ENCODE peak calls at places on chromosome 16, in six cellular contexts. One of them, this sample, is unnamed.

GRCh38 chr16:50204426-50205108 is 51.5 kb downstream of the TENT4B start:
- DNase-seq in right atrium auricular region: no peak
- DNase-seq in tibial nerve: no peak
- DNase-seq in CD8-positive, alpha-beta T cell: no peak
- DNase-seq in adrenal gland: no peak
- DNase-seq in cardiac muscle cell: no peak
- DNase-seq in this sample: no peak

GRCh38 chr16:85005278-85006069 is 5.9 kb downstream of the ZDHHC7 start:
- DNase-seq in right atrium auricular region: no peak
- DNase-seq in tibial nerve: peak
- DNase-seq in CD8-positive, alpha-beta T cell: no peak
- DNase-seq in adrenal gland: no peak
- DNase-seq in cardiac muscle cell: no peak
- DNase-seq in this sample: no peak

GRCh38 chr16:359871-360697 is 7.6 kb upstream of the AXIN1 start:
- DNase-seq in right atrium auricular region: no peak
- DNase-seq in tibial nerve: no peak
- DNase-seq in CD8-positive, alpha-beta T cell: no peak
- DNase-seq in adrenal gland: no peak
- DNase-seq in cardiac muscle cell: no peak
- DNase-seq in this sample: no peak

GRCh38 chr16:57993452-57993851 is 7.0 kb downstream of the ZNF319 start:
- DNase-seq in right atrium auricular region: no peak
- DNase-seq in tibial nerve: no peak
- DNase-seq in CD8-positive, alpha-beta T cell: no peak
- DNase-seq in adrenal gland: no peak
- DNase-seq in cardiac muscle cell: no peak
- DNase-seq in this sample: no peak

GRCh38 chr16:1413684-1414531 is 596 bp downstream of the UNKL start:
- DNase-seq in right atrium auricular region: no peak
- DNase-seq in tibial nerve: peak
- DNase-seq in CD8-positive, alpha-beta T cell: peak
- DNase-seq in adrenal gland: peak
- DNase-seq in cardiac muscle cell: peak
- DNase-seq in this sample: peak

GRCh38 chr16:6687593-6687992 is 645.1 kb upstream of the RBFOX1 start:
- DNase-seq in right atrium auricular region: no peak
- DNase-seq in tibial nerve: no peak
- DNase-seq in CD8-positive, alpha-beta T cell: no peak
- DNase-seq in adrenal gland: no peak
- DNase-seq in cardiac muscle cell: no peak
- DNase-seq in this sample: no peak

GRCh38 chr16:50201784-50202183 is 48.7 kb downstream of the TENT4B start:
- DNase-seq in right atrium auricular region: no peak
- DNase-seq in tibial nerve: no peak
- DNase-seq in CD8-positive, alpha-beta T cell: no peak
- DNase-seq in adrenal gland: no peak
- DNase-seq in cardiac muscle cell: peak
- DNase-seq in this sample: no peak

GRCh38 chr16:6576646-6577045 is 756.0 kb upstream of the RBFOX1 start:
- DNase-seq in right atrium auricular region: no peak
- DNase-seq in tibial nerve: no peak
- DNase-seq in CD8-positive, alpha-beta T cell: no peak
- DNase-seq in adrenal gland: no peak
- DNase-seq in cardiac muscle cell: no peak
- DNase-seq in this sample: no peak

GRCh38 chr16:17327671-17328335 is 143.0 kb downstream of the XYLT1 start:
- DNase-seq in right atrium auricular region: no peak
- DNase-seq in tibial nerve: no peak
- DNase-seq in CD8-positive, alpha-beta T cell: no peak
- DNase-seq in adrenal gland: no peak
- DNase-seq in cardiac muscle cell: no peak
- DNase-seq in this sample: no peak

GRCh38 chr16:71337631-71338030 is 20.9 kb upstream of the CALB2 start:
- DNase-seq in right atrium auricular region: no peak
- DNase-seq in tibial nerve: no peak
- DNase-seq in CD8-positive, alpha-beta T cell: no peak
- DNase-seq in adrenal gland: no peak
- DNase-seq in cardiac muscle cell: no peak
- DNase-seq in this sample: no peak

GRCh38 chr16:78437352-78437968 is 338.0 kb downstream of the WWOX start:
- DNase-seq in right atrium auricular region: no peak
- DNase-seq in tibial nerve: no peak
- DNase-seq in CD8-positive, alpha-beta T cell: peak
- DNase-seq in adrenal gland: peak
- DNase-seq in cardiac muscle cell: peak
- DNase-seq in this sample: peak

GRCh38 chr16:85615014-85615851 is 2.1 kb downstream of the GSE1 start:
- DNase-seq in right atrium auricular region: peak
- DNase-seq in tibial nerve: peak
- DNase-seq in CD8-positive, alpha-beta T cell: peak
- DNase-seq in adrenal gland: no peak
- DNase-seq in cardiac muscle cell: no peak
- DNase-seq in this sample: no peak

GRCh38 chr16:89895482-89896250 is 22.3 kb downstream of the TCF25 start:
- DNase-seq in right atrium auricular region: no peak
- DNase-seq in tibial nerve: no peak
- DNase-seq in CD8-positive, alpha-beta T cell: no peak
- DNase-seq in adrenal gland: no peak
- DNase-seq in cardiac muscle cell: no peak
- DNase-seq in this sample: no peak

GRCh38 chr16:21100447-21100846 is 50.2 kb downstream of the DNAH3 start:
- DNase-seq in right atrium auricular region: no peak
- DNase-seq in tibial nerve: no peak
- DNase-seq in CD8-positive, alpha-beta T cell: no peak
- DNase-seq in adrenal gland: no peak
- DNase-seq in cardiac muscle cell: peak
- DNase-seq in this sample: no peak

GRCh38 chr16:81632392-81633146 is 146.5 kb upstream of the PLCG2 start:
- DNase-seq in right atrium auricular region: no peak
- DNase-seq in tibial nerve: no peak
- DNase-seq in CD8-positive, alpha-beta T cell: peak
- DNase-seq in adrenal gland: peak
- DNase-seq in cardiac muscle cell: peak
- DNase-seq in this sample: no peak

GRCh38 chr16:69921125-69921524 is 30.0 kb upstream of the CLEC18A start:
- DNase-seq in right atrium auricular region: no peak
- DNase-seq in tibial nerve: no peak
- DNase-seq in CD8-positive, alpha-beta T cell: no peak
- DNase-seq in adrenal gland: no peak
- DNase-seq in cardiac muscle cell: no peak
- DNase-seq in this sample: no peak
- H3K4me3 ChIP-seq in right atrium auricular region: no peak
- H3K4me3 ChIP-seq in tibial nerve: no peak
- H3K4me3 ChIP-seq in CD8-positive, alpha-beta T cell: no peak
- H3K4me3 ChIP-seq in adrenal gland: no peak
- H3K4me3 ChIP-seq in cardiac muscle cell: no peak
- H3K4me3 ChIP-seq in this sample: no peak

GRCh38 chr16:56337858-56338325 is 87.5 kb downstream of the AMFR start:
- DNase-seq in right atrium auricular region: no peak
- DNase-seq in tibial nerve: no peak
- DNase-seq in CD8-positive, alpha-beta T cell: no peak
- DNase-seq in adrenal gland: no peak
- DNase-seq in cardiac muscle cell: no peak
- DNase-seq in this sample: no peak
- TF ChIP-seq CTCF in right atrium auricular region: no peak
- TF ChIP-seq CTCF in tibial nerve: no peak
- TF ChIP-seq CTCF in CD8-positive, alpha-beta T cell: no peak
- TF ChIP-seq CTCF in adrenal gland: no peak
- TF ChIP-seq CTCF in cardiac muscle cell: no peak
- TF ChIP-seq CTCF in this sample: no peak

GRCh38 chr16:26133401-26133800 is 441.6 kb downstream of the HS3ST4 start:
- DNase-seq in right atrium auricular region: no peak
- DNase-seq in tibial nerve: no peak
- DNase-seq in CD8-positive, alpha-beta T cell: no peak
- DNase-seq in adrenal gland: no peak
- DNase-seq in cardiac muscle cell: no peak
- DNase-seq in this sample: no peak
- H3K27ac ChIP-seq in right atrium auricular region: no peak
- H3K27ac ChIP-seq in tibial nerve: no peak
- H3K27ac ChIP-seq in CD8-positive, alpha-beta T cell: no peak
- H3K27ac ChIP-seq in adrenal gland: no peak
- H3K27ac ChIP-seq in cardiac muscle cell: no peak
- H3K27ac ChIP-seq in this sample: no peak

DNA sequence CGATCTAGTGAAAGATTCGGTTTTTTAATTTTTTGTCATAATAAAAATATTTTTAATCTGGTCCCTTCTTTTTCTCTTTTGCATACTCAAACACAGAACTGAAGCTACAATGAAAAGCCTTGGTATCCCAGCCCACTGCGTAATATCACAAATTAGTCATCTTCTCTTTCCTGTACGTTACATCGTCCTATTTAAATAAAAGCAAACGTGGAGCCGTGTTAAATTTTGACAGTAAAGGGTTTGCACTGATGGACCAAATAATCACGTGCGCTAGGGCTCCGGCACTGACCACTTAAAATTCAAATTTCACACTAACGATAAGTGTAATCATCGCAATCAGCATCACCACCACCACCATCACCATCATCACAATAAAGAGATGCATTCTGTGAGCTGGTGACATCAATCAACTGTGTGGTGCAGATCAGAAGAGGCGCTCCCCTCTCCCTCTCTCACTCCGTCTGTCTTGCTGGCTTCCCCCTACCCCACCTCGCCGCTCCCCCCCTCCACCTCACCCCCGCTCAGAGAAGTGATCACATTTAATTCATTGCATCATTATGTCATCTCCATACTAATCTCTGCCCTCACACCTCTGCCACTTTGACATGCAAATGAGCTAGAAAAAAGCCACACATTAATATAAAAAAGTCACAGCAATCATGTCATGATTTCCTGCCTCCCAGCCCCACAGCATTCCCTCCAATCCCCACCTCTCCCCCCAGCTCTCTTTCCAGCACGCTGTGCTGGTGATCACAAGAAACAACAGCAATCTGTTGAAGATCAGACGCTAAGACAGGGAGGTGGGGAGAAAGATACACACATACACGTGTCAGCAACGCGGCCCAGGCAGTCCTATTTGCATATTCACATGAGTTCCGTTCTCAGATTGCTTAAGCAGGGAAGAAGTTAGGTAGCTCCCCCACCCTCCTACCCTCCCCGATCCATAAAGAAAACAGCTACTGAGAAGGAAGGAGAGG is 405.8 kb upstream of the PSMD7 start:
- DNase-seq in right atrium auricular region: no peak
- DNase-seq in tibial nerve: no peak
- DNase-seq in CD8-positive, alpha-beta T cell: no peak
- DNase-seq in adrenal gland: no peak
- DNase-seq in cardiac muscle cell: peak
- DNase-seq in this sample: no peak
- H3K4me3 ChIP-seq in right atrium auricular region: peak
- H3K4me3 ChIP-seq in tibial nerve: no peak
- H3K4me3 ChIP-seq in CD8-positive, alpha-beta T cell: no peak
- H3K4me3 ChIP-seq in adrenal gland: no peak
- H3K4me3 ChIP-seq in cardiac muscle cell: peak
- H3K4me3 ChIP-seq in this sample: peak

GRCh38 chr16:31475949-31476304 is 4.0 kb downstream of the TGFB1I1 start:
- DNase-seq in right atrium auricular region: no peak
- DNase-seq in tibial nerve: no peak
- DNase-seq in CD8-positive, alpha-beta T cell: no peak
- DNase-seq in adrenal gland: no peak
- DNase-seq in cardiac muscle cell: no peak
- DNase-seq in this sample: no peak

GRCh38 chr16:31474778-31475738 is 3.1 kb downstream of the TGFB1I1 start:
- DNase-seq in right atrium auricular region: no peak
- DNase-seq in tibial nerve: no peak
- DNase-seq in CD8-positive, alpha-beta T cell: no peak
- DNase-seq in adrenal gland: no peak
- DNase-seq in cardiac muscle cell: no peak
- DNase-seq in this sample: no peak

GRCh38 chr16:31472559-31473203 is 729 bp downstream of the TGFB1I1 start:
- DNase-seq in right atrium auricular region: peak
- DNase-seq in tibial nerve: peak
- DNase-seq in CD8-positive, alpha-beta T cell: no peak
- DNase-seq in adrenal gland: peak
- DNase-seq in cardiac muscle cell: peak
- DNase-seq in this sample: no peak

GRCh38 chr16:31473300-31474052 is 1.5 kb downstream of the TGFB1I1 start:
- DNase-seq in right atrium auricular region: no peak
- DNase-seq in tibial nerve: no peak
- DNase-seq in CD8-positive, alpha-beta T cell: no peak
- DNase-seq in adrenal gland: peak
- DNase-seq in cardiac muscle cell: no peak
- DNase-seq in this sample: no peak

DNA sequence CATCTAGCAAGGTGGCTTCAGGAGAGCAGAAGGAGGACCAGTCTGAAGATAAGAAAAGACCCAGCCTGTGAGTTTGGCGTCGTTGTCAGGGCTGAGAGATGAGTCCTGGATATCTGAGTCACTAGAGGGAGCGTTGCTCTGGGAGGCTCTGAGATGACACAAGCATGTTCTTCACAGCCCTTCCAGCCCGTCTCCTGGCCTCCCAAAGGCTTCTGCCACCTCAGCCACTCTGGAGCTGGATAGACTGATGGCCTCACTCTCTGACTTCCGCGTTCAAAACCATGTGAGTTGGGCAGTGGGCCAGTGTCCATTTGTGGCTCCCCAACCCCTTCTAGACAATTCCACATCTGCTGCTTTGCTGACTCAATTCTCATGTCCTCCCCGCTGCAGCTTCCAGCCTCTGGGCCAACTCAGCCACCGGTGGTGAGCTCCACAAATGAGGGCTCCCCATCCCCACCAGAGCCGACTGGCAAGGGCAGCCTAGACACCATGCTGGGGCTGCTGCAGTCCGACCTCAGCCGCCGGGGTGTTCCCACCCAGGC is 2.3 kb downstream of the TGFB1I1 start:
- DNase-seq in right atrium auricular region: no peak
- DNase-seq in tibial nerve: no peak
- DNase-seq in CD8-positive, alpha-beta T cell: no peak
- DNase-seq in adrenal gland: peak
- DNase-seq in cardiac muscle cell: peak
- DNase-seq in this sample: no peak
- TF ChIP-seq CTCF in right atrium auricular region: no peak
- TF ChIP-seq CTCF in tibial nerve: no peak
- TF ChIP-seq CTCF in CD8-positive, alpha-beta T cell: no peak
- TF ChIP-seq CTCF in adrenal gland: no peak
- TF ChIP-seq CTCF in cardiac muscle cell: no peak
- TF ChIP-seq CTCF in this sample: no peak